ENCODE peak calls at places on chromosomes 3 and 15, in six cellular contexts. J, U, Y, A, K and H are unnamed samples.
A peak's percentile ranks its signal among the peaks of the same experiment; 100 is the strongest.

GRCh38 chr3:28080716-28081115 is 160.7 kb upstream of the CMC1 start:
- DNase-seq in J (no peak), U (no peak), Y (no peak), A (no peak), K (no peak), H (peak; percentile 45)

GRCh38 chr15:62739082-62739481 is 303.5 kb upstream of the TPM1 start:
- DNase-seq in J (peak; percentile 96), U (no peak), Y (no peak), A (no peak), K (no peak), H (no peak)

GRCh38 chr3:139552632-139553335 is 13.2 kb upstream of the RBP1 start:
- DNase-seq in J (no peak), U (no peak), Y (no peak), A (no peak), K (no peak), H (no peak)

GRCh38 chr3:11185564-11186317 is 31.4 kb downstream of the HRH1 start:
- DNase-seq in J (peak; percentile 96), U (peak; percentile 29), Y (no peak), A (no peak), K (no peak), H (no peak)

GRCh38 chr15:64808785-64809453 is 16.5 kb downstream of the PIF1 start:
- DNase-seq in J (no peak), U (no peak), Y (no peak), A (no peak), K (no peak), H (no peak)

GRCh38 chr3:66472313-66473134 is 28.3 kb downstream of the LRIG1 start:
- DNase-seq in J (peak; percentile 93), U (no peak), Y (no peak), A (peak; percentile 89), K (peak; percentile 69), H (peak; percentile 90)

GRCh38 chr3:123757281-123757940 is 126.7 kb downstream of the MYLK start:
- DNase-seq in J (no peak), U (no peak), Y (no peak), A (peak; percentile 38), K (peak; percentile 5), H (no peak)

GRCh38 chr3:101898752-101899169 is 49.4 kb downstream of the NFKBIZ start:
- DNase-seq in J (no peak), U (no peak), Y (no peak), A (no peak), K (no peak), H (peak; percentile 79)

GRCh38 chr15:65870889-65871533 is 1.7 kb downstream of the RAB11A start:
- DNase-seq in J (peak; percentile 73), U (no peak), Y (no peak), A (peak; percentile 8), K (no peak), H (peak; percentile 58)

GRCh38 chr3:46825450-46825849 is 37.8 kb downstream of the MYL3 start:
- DNase-seq in J (no peak), U (no peak), Y (no peak), A (no peak), K (no peak), H (no peak)

GRCh38 chr3:108804956-108805355 is 17.6 kb upstream of the TRAT1 start:
- DNase-seq in J (no peak), U (no peak), Y (no peak), A (no peak), K (no peak), H (no peak)

GRCh38 chr15:40909662-40910625 is 15.7 kb downstream of the VPS18 start:
- DNase-seq in J (no peak), U (no peak), Y (no peak), A (no peak), K (no peak), H (no peak)

GRCh38 chr3:11774296-11774877 is 72.3 kb downstream of the TAMM41 start:
- DNase-seq in J (peak; percentile 63), U (no peak), Y (peak; percentile 52), A (no peak), K (no peak), H (no peak)

GRCh38 chr3:14448756-14449728 is 46.6 kb downstream of the SLC6A6 start:
- DNase-seq in J (no peak), U (no peak), Y (no peak), A (no peak), K (no peak), H (no peak)

GRCh38 chr3:46396129-46396528 is 10.7 kb downstream of the CCR5AS start:
- DNase-seq in J (no peak), U (no peak), Y (no peak), A (no peak), K (peak; percentile 52), H (peak; percentile 43)